ENCODE peak calls at places on chromosomes 3 and 15, in ten cellular contexts. K, O, B, A, V, C, Q, T, D and J are unnamed samples.

GRCh38 chr3:68403741-68404140 is 528.6 kb downstream of the TAFA4 start:
- DNase-seq in K (no peak), B (no peak), Q (no peak), O (no peak), D (no peak), V (no peak), A (no peak), T (no peak), C (no peak), J (no peak)

GRCh38 chr3:124780767-124781485 is 50.7 kb downstream of the UMPS start:
- DNase-seq in T (peak; percentile 85), B (no peak), V (peak; percentile 43), C (no peak), D (peak; percentile 91), Q (no peak), A (no peak), K (no peak), O (no peak), J (peak; percentile 67)

GRCh38 chr3:150183619-150184425 is 213.1 kb upstream of the PFN2 start:
- DNase-seq in C (peak; percentile 50), D (peak; percentile 84), V (peak; percentile 80), Q (peak; percentile 68), A (peak; percentile 37), K (peak; percentile 46), O (peak; percentile 70), B (peak; percentile 60), T (peak; percentile 79), J (peak; percentile 69)

GRCh38 chr15:74794248-74794969 is 12.5 kb downstream of the CSK start:
- DNase-seq in Q (no peak), C (no peak), V (no peak), B (no peak), A (no peak), D (peak; percentile 53), T (no peak), O (no peak), K (no peak), J (no peak)

GRCh38 chr3:108181172-108181571 is 41.1 kb downstream of the IFT57 start:
- DNase-seq in T (no peak), V (no peak), K (no peak), Q (no peak), O (no peak), D (no peak), C (no peak), A (no peak), B (no peak), J (no peak)

GRCh38 chr3:123686254-123686653 is 101.4 kb upstream of the HACD2 start:
- DNase-seq in V (no peak), T (no peak), K (no peak), C (no peak), O (no peak), Q (no peak), B (no peak), A (no peak), D (no peak), J (no peak)

GRCh38 chr3:20648921-20649381 is 462.9 kb upstream of the SGO1 start:
- DNase-seq in T (no peak), V (no peak), C (no peak), K (no peak), B (no peak), A (no peak), D (no peak), O (no peak), Q (no peak), J (no peak)

GRCh38 chr3:42730294-42730693 is 27.7 kb upstream of the HHATL start:
- DNase-seq in V (no peak), K (no peak), Q (no peak), A (no peak), B (no peak), O (no peak), C (no peak), D (peak; percentile 46), T (no peak), J (no peak)

GRCh38 chr15:67521770-67522568 is 1.0 kb downstream of the C15orf61 start:
- DNase-seq in C (no peak), K (no peak), B (peak; percentile 20), Q (no peak), A (no peak), V (peak; percentile 57), T (no peak), O (no peak), D (no peak), J (no peak)

GRCh38 chr3:57041674-57042073 is 18.8 kb upstream of the SPATA12 start:
- DNase-seq in O (no peak), K (no peak), D (no peak), A (no peak), V (no peak), C (no peak), B (no peak), T (peak; percentile 67), Q (no peak), J (peak; percentile 88)

GRCh38 chr3:39166932-39167532 is 13.6 kb upstream of the CSRNP1 start:
- DNase-seq in B (no peak), O (no peak), C (no peak), K (no peak), V (peak; percentile 80), D (peak; percentile 78), A (no peak), T (no peak), Q (no peak), J (peak; percentile 88)

GRCh38 chr3:194738254-194739093 is 52.8 kb downstream of the FAM43A start:
- DNase-seq in O (peak; percentile 22), V (peak; percentile 76), B (no peak), A (no peak), K (peak; percentile 75), Q (peak; percentile 39), T (no peak), D (peak; percentile 90), C (no peak), J (peak; percentile 40)

GRCh38 chr3:39407259-39407629 is 724 bp downstream of the RPSA start:
- DNase-seq in T (no peak), D (no peak), A (no peak), Q (no peak), K (no peak), O (no peak), B (no peak), V (peak; percentile 36), C (peak; percentile 23), J (no peak)

DNA sequence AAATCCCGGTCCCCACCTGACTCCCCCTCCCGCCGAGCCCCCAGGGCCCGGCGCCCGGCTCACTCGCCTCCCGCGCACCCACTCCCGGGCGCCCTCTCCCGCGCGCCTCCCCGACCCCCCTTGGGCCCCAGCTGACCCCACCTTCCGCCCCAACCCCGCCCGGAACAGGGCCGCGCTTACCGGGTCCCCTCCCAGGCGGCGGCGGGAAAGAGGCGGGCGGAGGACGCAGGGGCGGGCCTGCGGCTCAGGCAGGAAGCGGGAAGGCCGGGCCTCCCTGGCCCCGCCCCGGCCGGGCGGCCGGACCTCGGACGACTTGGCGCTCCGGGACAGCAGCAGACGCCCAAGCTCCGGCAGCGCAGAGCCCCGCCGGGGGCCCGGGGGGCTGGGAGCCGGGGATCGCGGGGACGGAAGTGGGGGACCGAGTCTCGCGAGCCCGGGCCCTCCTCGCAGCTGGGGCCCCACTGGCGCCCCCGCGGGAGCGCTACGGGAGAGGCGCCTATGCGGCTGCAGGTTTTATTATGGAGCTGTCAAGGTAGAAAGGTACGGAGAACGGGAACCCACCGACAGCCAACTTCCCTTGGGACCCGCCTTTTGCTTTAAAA is at the start of gene SLC41A3:
- DNase-seq in Q (peak; percentile 89), C (peak; percentile 80), D (peak; percentile 94), B (peak; percentile 55), O (peak; percentile 50), T (peak; percentile 90), A (peak; percentile 45), V (peak; percentile 74), K (peak; percentile 76), J (peak; percentile 90)
- TF ChIP-seq POLR2A in Q (peak; percentile 70), C (no peak), D (no peak), B (peak; percentile 1), O (peak; percentile 47), T (no peak), A (peak; percentile 67), V (no peak), K (peak; percentile 35), J (peak; percentile 54)

GRCh38 chr3:16430717-16431630 is 82.5 kb downstream of the RFTN1 start:
- DNase-seq in V (no peak), O (no peak), Q (no peak), C (no peak), D (no peak), T (no peak), K (no peak), A (peak; percentile 75), B (no peak), J (no peak)

GRCh38 chr3:16437640-16438039 is 75.9 kb downstream of the RFTN1 start:
- DNase-seq in D (no peak), K (no peak), O (no peak), Q (no peak), T (no peak), C (no peak), B (no peak), V (no peak), A (no peak), J (no peak)

GRCh38 chr3:16432714-16433113 is 80.8 kb downstream of the RFTN1 start:
- DNase-seq in O (no peak), V (no peak), T (no peak), K (no peak), C (no peak), B (no peak), D (no peak), Q (no peak), A (no peak), J (no peak)

GRCh38 chr3:16429086-16429485 is 84.4 kb downstream of the RFTN1 start:
- DNase-seq in B (no peak), V (no peak), O (no peak), D (no peak), Q (no peak), K (no peak), A (no peak), C (no peak), T (no peak), J (no peak)

GRCh38 chr3:16433701-16434151 is 79.8 kb downstream of the RFTN1 start:
- DNase-seq in Q (no peak), D (no peak), O (no peak), K (no peak), V (no peak), A (peak; percentile 74), T (no peak), B (no peak), C (no peak), J (no peak)
- TF ChIP-seq POLR2A in Q (no peak), D (no peak), O (no peak), K (no peak), V (no peak), A (no peak), T (no peak), B (no peak), C (no peak), J (no peak)

GRCh38 chr15:64893481-64894394 is 18.0 kb upstream of the ANKDD1A start:
- DNase-seq in A (peak; percentile 99), D (peak; percentile 97), C (peak; percentile 79), K (peak; percentile 52), V (peak; percentile 98), Q (peak; percentile 69), T (peak; percentile 95), B (no peak), O (peak; percentile 24), J (peak; percentile 98)
- TF ChIP-seq POLR2A in A (peak; percentile 86), D (no peak), C (no peak), K (peak; percentile 5), V (peak; percentile 69), Q (peak; percentile 50), T (no peak), B (no peak), O (no peak), J (peak; percentile 8)

GRCh38 chr3:48503406-48504050 is 446 bp downstream of the SHISA5 start:
- DNase-seq in C (no peak), T (peak; percentile 38), Q (peak; percentile 25), A (no peak), B (no peak), K (peak; percentile 57), D (peak; percentile 88), V (peak; percentile 46), O (no peak), J (peak; percentile 73)
- TF ChIP-seq POLR2A in C (no peak), T (no peak), Q (no peak), A (no peak), B (no peak), K (peak; percentile 14), D (no peak), V (peak; percentile 59), O (no peak), J (peak; percentile 42)

GRCh38 chr3:53223025-53223424 is 32.8 kb downstream of the TKT start:
- DNase-seq in D (no peak), O (no peak), Q (no peak), C (peak; percentile 20), A (no peak), T (no peak), V (no peak), K (no peak), B (no peak), J (no peak)
- TF ChIP-seq POLR2A in D (no peak), O (no peak), Q (no peak), C (peak; percentile 27), A (no peak), T (no peak), V (no peak), K (no peak), B (no peak), J (no peak)